ENCODE peak calls at places on chromosomes 16 and 17, in nine cellular contexts. One of them, this sample, is unnamed.

GRCh38 chr17:66268247-66268927 is 34.0 kb upstream of the PRKCA start:
- DNase-seq in right lobe of liver: no peak
- DNase-seq in body of pancreas: no peak
- DNase-seq in AG10803: peak; percentile 89
- DNase-seq in fibroblast of lung: peak; percentile 95
- DNase-seq in esophagus muscularis mucosa: no peak
- DNase-seq in psoas muscle: no peak
- DNase-seq in dorsolateral prefrontal cortex: no peak
- DNase-seq in Peyer's patch: no peak
- DNase-seq in this sample: no peak

GRCh38 chr16:81715358-81716196 is 63.5 kb upstream of the PLCG2 start:
- DNase-seq in right lobe of liver: no peak
- DNase-seq in body of pancreas: no peak
- DNase-seq in AG10803: no peak
- DNase-seq in fibroblast of lung: no peak
- DNase-seq in esophagus muscularis mucosa: no peak
- DNase-seq in psoas muscle: no peak
- DNase-seq in dorsolateral prefrontal cortex: no peak
- DNase-seq in Peyer's patch: no peak
- DNase-seq in this sample: no peak

GRCh38 chr17:21072623-21073278 is 29.9 kb upstream of the USP22 start:
- DNase-seq in right lobe of liver: no peak
- DNase-seq in body of pancreas: no peak
- DNase-seq in AG10803: no peak
- DNase-seq in fibroblast of lung: no peak
- DNase-seq in esophagus muscularis mucosa: no peak
- DNase-seq in psoas muscle: no peak
- DNase-seq in dorsolateral prefrontal cortex: peak; percentile 75
- DNase-seq in Peyer's patch: no peak
- DNase-seq in this sample: no peak

GRCh38 chr17:50517504-50518264 is 9.4 kb downstream of the MYCBPAP start:
- DNase-seq in right lobe of liver: no peak
- DNase-seq in body of pancreas: no peak
- DNase-seq in AG10803: no peak
- DNase-seq in fibroblast of lung: no peak
- DNase-seq in esophagus muscularis mucosa: no peak
- DNase-seq in psoas muscle: no peak
- DNase-seq in dorsolateral prefrontal cortex: peak; percentile 26
- DNase-seq in Peyer's patch: no peak
- DNase-seq in this sample: no peak

GRCh38 chr16:14378131-14378551 is 251.9 kb downstream of the PARN start:
- DNase-seq in right lobe of liver: no peak
- DNase-seq in body of pancreas: no peak
- DNase-seq in AG10803: peak; percentile 95
- DNase-seq in fibroblast of lung: peak; percentile 81
- DNase-seq in esophagus muscularis mucosa: no peak
- DNase-seq in psoas muscle: no peak
- DNase-seq in dorsolateral prefrontal cortex: no peak
- DNase-seq in Peyer's patch: no peak
- DNase-seq in this sample: no peak

GRCh38 chr16:31138621-31139578 is 3.4 kb upstream of the PRSS8 start:
- DNase-seq in right lobe of liver: peak; percentile 46
- DNase-seq in body of pancreas: peak; percentile 97
- DNase-seq in AG10803: peak; percentile 63
- DNase-seq in fibroblast of lung: peak; percentile 77
- DNase-seq in esophagus muscularis mucosa: no peak
- DNase-seq in psoas muscle: peak; percentile 75
- DNase-seq in dorsolateral prefrontal cortex: no peak
- DNase-seq in Peyer's patch: peak; percentile 90
- DNase-seq in this sample: no peak

GRCh38 chr16:10629592-10629963 is 49.2 kb upstream of the EMP2 start:
- DNase-seq in right lobe of liver: no peak
- DNase-seq in body of pancreas: no peak
- DNase-seq in AG10803: no peak
- DNase-seq in fibroblast of lung: no peak
- DNase-seq in esophagus muscularis mucosa: no peak
- DNase-seq in psoas muscle: no peak
- DNase-seq in dorsolateral prefrontal cortex: no peak
- DNase-seq in Peyer's patch: peak; percentile 77
- DNase-seq in this sample: no peak

GRCh38 chr17:22569459-22570143 is 877.3 kb downstream of the KCNJ18 start:
- DNase-seq in right lobe of liver: no peak
- DNase-seq in body of pancreas: no peak
- DNase-seq in AG10803: no peak
- DNase-seq in fibroblast of lung: no peak
- DNase-seq in esophagus muscularis mucosa: no peak
- DNase-seq in psoas muscle: no peak
- DNase-seq in dorsolateral prefrontal cortex: no peak
- DNase-seq in Peyer's patch: no peak
- DNase-seq in this sample: peak; percentile 55

GRCh38 chr17:40542562-40543411 is 22.5 kb downstream of the CCR7 start:
- DNase-seq in right lobe of liver: peak; percentile 85
- DNase-seq in body of pancreas: peak; percentile 79
- DNase-seq in AG10803: peak; percentile 97
- DNase-seq in fibroblast of lung: peak; percentile 90
- DNase-seq in esophagus muscularis mucosa: peak; percentile 97
- DNase-seq in psoas muscle: peak; percentile 88
- DNase-seq in dorsolateral prefrontal cortex: no peak
- DNase-seq in Peyer's patch: peak; percentile 83
- DNase-seq in this sample: peak; percentile 56

GRCh38 chr17:78316115-78316866 is 43.6 kb downstream of the SOCS3 start:
- DNase-seq in right lobe of liver: no peak
- DNase-seq in body of pancreas: no peak
- DNase-seq in AG10803: no peak
- DNase-seq in fibroblast of lung: no peak
- DNase-seq in esophagus muscularis mucosa: no peak
- DNase-seq in psoas muscle: no peak
- DNase-seq in dorsolateral prefrontal cortex: no peak
- DNase-seq in Peyer's patch: no peak
- DNase-seq in this sample: no peak

GRCh38 chr17:78313735-78314648 is 45.9 kb downstream of the SOCS3 start:
- DNase-seq in right lobe of liver: peak; percentile 93
- DNase-seq in body of pancreas: peak; percentile 79
- DNase-seq in AG10803: peak; percentile 45
- DNase-seq in fibroblast of lung: peak; percentile 68
- DNase-seq in esophagus muscularis mucosa: no peak
- DNase-seq in psoas muscle: peak; percentile 76
- DNase-seq in dorsolateral prefrontal cortex: peak; percentile 23
- DNase-seq in Peyer's patch: peak; percentile 89
- DNase-seq in this sample: no peak

GRCh38 chr17:78316867-78317816 is 42.7 kb downstream of the SOCS3 start:
- DNase-seq in right lobe of liver: peak; percentile 64
- DNase-seq in body of pancreas: peak; percentile 75
- DNase-seq in AG10803: no peak
- DNase-seq in fibroblast of lung: peak; percentile 45
- DNase-seq in esophagus muscularis mucosa: no peak
- DNase-seq in psoas muscle: no peak
- DNase-seq in dorsolateral prefrontal cortex: no peak
- DNase-seq in Peyer's patch: peak; percentile 75
- DNase-seq in this sample: no peak

GRCh38 chr17:78315355-78316114 is 44.3 kb downstream of the SOCS3 start:
- DNase-seq in right lobe of liver: peak; percentile 76
- DNase-seq in body of pancreas: peak; percentile 75
- DNase-seq in AG10803: peak; percentile 83
- DNase-seq in fibroblast of lung: peak; percentile 90
- DNase-seq in esophagus muscularis mucosa: peak; percentile 97
- DNase-seq in psoas muscle: peak; percentile 85
- DNase-seq in dorsolateral prefrontal cortex: no peak
- DNase-seq in Peyer's patch: peak; percentile 81
- DNase-seq in this sample: no peak

GRCh38 chr17:78314683-78315354 is 45.1 kb downstream of the SOCS3 start:
- DNase-seq in right lobe of liver: no peak
- DNase-seq in body of pancreas: no peak
- DNase-seq in AG10803: no peak
- DNase-seq in fibroblast of lung: no peak
- DNase-seq in esophagus muscularis mucosa: no peak
- DNase-seq in psoas muscle: no peak
- DNase-seq in dorsolateral prefrontal cortex: no peak
- DNase-seq in Peyer's patch: no peak
- DNase-seq in this sample: no peak
- TF ChIP-seq CTCF in right lobe of liver: no peak
- TF ChIP-seq CTCF in body of pancreas: no peak
- TF ChIP-seq CTCF in AG10803: no peak
- TF ChIP-seq CTCF in fibroblast of lung: no peak
- TF ChIP-seq CTCF in esophagus muscularis mucosa: peak; percentile 3
- TF ChIP-seq CTCF in psoas muscle: no peak
- TF ChIP-seq CTCF in dorsolateral prefrontal cortex: no peak
- TF ChIP-seq CTCF in Peyer's patch: no peak
- TF ChIP-seq CTCF in this sample: no peak

GRCh38 chr17:67865438-67865837 is 40.1 kb downstream of the BPTF start:
- DNase-seq in right lobe of liver: no peak
- DNase-seq in body of pancreas: no peak
- DNase-seq in AG10803: no peak
- DNase-seq in fibroblast of lung: no peak
- DNase-seq in esophagus muscularis mucosa: no peak
- DNase-seq in psoas muscle: no peak
- DNase-seq in dorsolateral prefrontal cortex: no peak
- DNase-seq in Peyer's patch: no peak
- DNase-seq in this sample: no peak

GRCh38 chr17:67867591-67867990 is 42.3 kb downstream of the BPTF start:
- DNase-seq in right lobe of liver: no peak
- DNase-seq in body of pancreas: no peak
- DNase-seq in AG10803: no peak
- DNase-seq in fibroblast of lung: no peak
- DNase-seq in esophagus muscularis mucosa: no peak
- DNase-seq in psoas muscle: no peak
- DNase-seq in dorsolateral prefrontal cortex: no peak
- DNase-seq in Peyer's patch: no peak
- DNase-seq in this sample: no peak

GRCh38 chr17:67863624-67864247 is 38.4 kb downstream of the BPTF start:
- DNase-seq in right lobe of liver: no peak
- DNase-seq in body of pancreas: no peak
- DNase-seq in AG10803: no peak
- DNase-seq in fibroblast of lung: no peak
- DNase-seq in esophagus muscularis mucosa: no peak
- DNase-seq in psoas muscle: no peak
- DNase-seq in dorsolateral prefrontal cortex: no peak
- DNase-seq in Peyer's patch: no peak
- DNase-seq in this sample: no peak

GRCh38 chr17:67868176-67868575 is 42.9 kb downstream of the BPTF start:
- DNase-seq in right lobe of liver: no peak
- DNase-seq in body of pancreas: no peak
- DNase-seq in AG10803: peak; percentile 15
- DNase-seq in fibroblast of lung: no peak
- DNase-seq in esophagus muscularis mucosa: no peak
- DNase-seq in psoas muscle: no peak
- DNase-seq in dorsolateral prefrontal cortex: no peak
- DNase-seq in Peyer's patch: no peak
- DNase-seq in this sample: no peak

DNA sequence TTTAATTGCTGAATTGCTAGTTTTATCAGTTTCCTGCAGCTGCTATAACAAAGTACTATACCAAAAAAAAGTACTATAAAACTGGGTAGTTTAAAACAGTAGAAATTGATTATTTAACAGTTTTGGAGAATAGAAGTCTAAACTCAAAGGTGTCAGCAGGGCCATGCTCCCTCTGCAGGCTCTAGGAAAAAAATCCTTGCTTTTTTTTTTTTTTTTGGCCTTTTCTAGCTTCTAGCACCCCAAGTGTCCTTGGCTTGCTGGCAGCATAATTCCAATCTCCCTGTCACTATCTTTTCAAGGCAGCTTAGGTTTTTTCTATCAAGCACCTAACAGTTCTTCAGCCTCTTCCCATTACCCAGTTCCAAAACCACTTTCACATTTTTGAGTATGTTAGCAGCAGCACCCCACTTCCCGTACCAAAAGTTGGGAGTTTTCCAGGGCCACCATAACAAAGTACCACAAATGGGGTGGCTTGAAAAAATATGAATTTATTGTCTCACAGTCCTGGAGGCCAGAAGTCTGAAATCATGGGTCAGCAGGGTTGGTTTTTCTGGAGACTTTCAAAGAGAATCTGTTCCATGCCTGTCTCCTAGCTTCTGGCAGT is 37.4 kb downstream of the BPTF start:
- DNase-seq in right lobe of liver: no peak
- DNase-seq in body of pancreas: no peak
- DNase-seq in AG10803: no peak
- DNase-seq in fibroblast of lung: no peak
- DNase-seq in esophagus muscularis mucosa: no peak
- DNase-seq in psoas muscle: no peak
- DNase-seq in dorsolateral prefrontal cortex: no peak
- DNase-seq in Peyer's patch: no peak
- DNase-seq in this sample: no peak
- TF ChIP-seq CTCF in right lobe of liver: no peak
- TF ChIP-seq CTCF in body of pancreas: no peak
- TF ChIP-seq CTCF in AG10803: no peak
- TF ChIP-seq CTCF in fibroblast of lung: no peak
- TF ChIP-seq CTCF in esophagus muscularis mucosa: no peak
- TF ChIP-seq CTCF in psoas muscle: no peak
- TF ChIP-seq CTCF in dorsolateral prefrontal cortex: no peak
- TF ChIP-seq CTCF in Peyer's patch: no peak
- TF ChIP-seq CTCF in this sample: peak; percentile 48

GRCh38 chr17:73643846-73644144 is 450 bp downstream of the SDK2 start:
- DNase-seq in right lobe of liver: no peak
- DNase-seq in body of pancreas: no peak
- DNase-seq in AG10803: no peak
- DNase-seq in fibroblast of lung: no peak
- DNase-seq in esophagus muscularis mucosa: no peak
- DNase-seq in psoas muscle: no peak
- DNase-seq in dorsolateral prefrontal cortex: no peak
- DNase-seq in Peyer's patch: no peak
- DNase-seq in this sample: no peak

GRCh38 chr17:73642659-73643011 is 1.6 kb downstream of the SDK2 start:
- DNase-seq in right lobe of liver: no peak
- DNase-seq in body of pancreas: no peak
- DNase-seq in AG10803: no peak
- DNase-seq in fibroblast of lung: no peak
- DNase-seq in esophagus muscularis mucosa: no peak
- DNase-seq in psoas muscle: no peak
- DNase-seq in dorsolateral prefrontal cortex: no peak
- DNase-seq in Peyer's patch: peak; percentile 48
- DNase-seq in this sample: no peak

GRCh38 chr17:73644145-73645049 is at the start of gene SDK2:
- DNase-seq in right lobe of liver: no peak
- DNase-seq in body of pancreas: no peak
- DNase-seq in AG10803: no peak
- DNase-seq in fibroblast of lung: peak; percentile 1
- DNase-seq in esophagus muscularis mucosa: no peak
- DNase-seq in psoas muscle: no peak
- DNase-seq in dorsolateral prefrontal cortex: no peak
- DNase-seq in Peyer's patch: no peak
- DNase-seq in this sample: no peak

GRCh38 chr17:73641779-73642580 is 2.3 kb downstream of the SDK2 start:
- DNase-seq in right lobe of liver: no peak
- DNase-seq in body of pancreas: no peak
- DNase-seq in AG10803: no peak
- DNase-seq in fibroblast of lung: no peak
- DNase-seq in esophagus muscularis mucosa: no peak
- DNase-seq in psoas muscle: no peak
- DNase-seq in dorsolateral prefrontal cortex: no peak
- DNase-seq in Peyer's patch: peak; percentile 27
- DNase-seq in this sample: no peak

GRCh38 chr17:73643012-73643845 is 1.0 kb downstream of the SDK2 start:
- DNase-seq in right lobe of liver: no peak
- DNase-seq in body of pancreas: no peak
- DNase-seq in AG10803: no peak
- DNase-seq in fibroblast of lung: peak; percentile 4
- DNase-seq in esophagus muscularis mucosa: no peak
- DNase-seq in psoas muscle: no peak
- DNase-seq in dorsolateral prefrontal cortex: no peak
- DNase-seq in Peyer's patch: no peak
- DNase-seq in this sample: no peak
- TF ChIP-seq CTCF in right lobe of liver: no peak
- TF ChIP-seq CTCF in body of pancreas: peak; percentile 9
- TF ChIP-seq CTCF in AG10803: peak; percentile 17
- TF ChIP-seq CTCF in fibroblast of lung: no peak
- TF ChIP-seq CTCF in esophagus muscularis mucosa: peak; percentile 14
- TF ChIP-seq CTCF in psoas muscle: no peak
- TF ChIP-seq CTCF in dorsolateral prefrontal cortex: peak; percentile 32
- TF ChIP-seq CTCF in Peyer's patch: peak; percentile 9
- TF ChIP-seq CTCF in this sample: peak; percentile 66

GRCh38 chr17:34980681-34981537 is 597 bp downstream of the LIG3 start:
- DNase-seq in right lobe of liver: peak; percentile 80
- DNase-seq in body of pancreas: peak; percentile 83
- DNase-seq in AG10803: peak; percentile 84
- DNase-seq in fibroblast of lung: peak; percentile 82
- DNase-seq in esophagus muscularis mucosa: peak; percentile 95
- DNase-seq in psoas muscle: peak; percentile 84
- DNase-seq in dorsolateral prefrontal cortex: peak; percentile 63
- DNase-seq in Peyer's patch: peak; percentile 90
- DNase-seq in this sample: no peak
- TF ChIP-seq CTCF in right lobe of liver: peak; percentile 18
- TF ChIP-seq CTCF in body of pancreas: peak; percentile 63
- TF ChIP-seq CTCF in AG10803: peak; percentile 48
- TF ChIP-seq CTCF in fibroblast of lung: no peak
- TF ChIP-seq CTCF in esophagus muscularis mucosa: peak; percentile 41
- TF ChIP-seq CTCF in psoas muscle: peak; percentile 17
- TF ChIP-seq CTCF in dorsolateral prefrontal cortex: peak; percentile 28
- TF ChIP-seq CTCF in Peyer's patch: peak; percentile 32
- TF ChIP-seq CTCF in this sample: peak; percentile 74

This sample was measured in chondrocyte.